ENCODE peak calls at places on chromosome 20, in seven cellular contexts. Z, U, N, X, P, J and E are unnamed samples.

GRCh38 chr20:40754372-40754943 is 65.4 kb upstream of the MAFB start:
- DNase-seq in Z (no peak), U (no peak), N (no peak), X (no peak), P (no peak), J (no peak), E (no peak)

GRCh38 chr20:37190354-37190753 is 11.0 kb upstream of the MROH8 start:
- DNase-seq in Z (no peak), U (no peak), N (no peak), X (no peak), P (no peak), J (no peak), E (no peak)

GRCh38 chr20:48975955-48976354 is 54.4 kb downstream of the ARFGEF2 start:
- DNase-seq in Z (no peak), U (no peak), N (no peak), X (no peak), P (no peak), J (no peak), E (no peak)

GRCh38 chr20:2133318-2134183 is 31.9 kb downstream of the STK35 start:
- DNase-seq in Z (no peak), U (no peak), N (peak), X (no peak), P (no peak), J (no peak), E (peak)

GRCh38 chr20:48051810-48052491 is 266.7 kb upstream of the SULF2 start:
- DNase-seq in Z (no peak), U (no peak), N (peak), X (no peak), P (peak), J (no peak), E (peak)

GRCh38 chr20:63707558-63708300 is at the start of the genes ARFRP1 and ZGPAT:
- DNase-seq in Z (no peak), U (peak), N (no peak), X (peak), P (peak), J (no peak), E (peak)

GRCh38 chr20:32970115-32970972 is 33.9 kb downstream of the SUN5 start:
- DNase-seq in Z (no peak), U (no peak), N (no peak), X (no peak), P (no peak), J (no peak), E (no peak)

GRCh38 chr20:33868042-33868441 is 56.9 kb downstream of the CHMP4B start:
- DNase-seq in Z (no peak), U (no peak), N (no peak), X (no peak), P (no peak), J (no peak), E (no peak)

GRCh38 chr20:19094959-19095541 is 117.4 kb upstream of the SLC24A3 start:
- DNase-seq in Z (no peak), U (no peak), N (no peak), X (no peak), P (no peak), J (no peak), E (no peak)

GRCh38 chr20:37309941-37310590 is 20.6 kb downstream of the MANBAL start:
- DNase-seq in Z (no peak), U (no peak), N (no peak), X (no peak), P (no peak), J (no peak), E (no peak)

GRCh38 chr20:50393990-50394561 is 116.1 kb upstream of the PTPN1 start:
- DNase-seq in Z (no peak), U (no peak), N (no peak), X (no peak), P (no peak), J (no peak), E (no peak)

GRCh38 chr20:36784900-36785299 is 11.3 kb upstream of the DSN1 start:
- DNase-seq in Z (no peak), U (no peak), N (no peak), X (no peak), P (no peak), J (no peak), E (no peak)

GRCh38 chr20:7744411-7744810 is 195.8 kb downstream of the HAO1 start:
- DNase-seq in Z (peak), U (no peak), N (peak), X (no peak), P (no peak), J (peak), E (peak)

GRCh38 chr20:3172933-3173581 is at the start of gene LZTS3:
- DNase-seq in Z (no peak), U (no peak), N (no peak), X (no peak), P (peak), J (no peak), E (peak)

GRCh38 chr20:5731753-5732366 is 18.3 kb upstream of the SHLD1 start:
- DNase-seq in Z (no peak), U (no peak), N (no peak), X (no peak), P (no peak), J (no peak), E (no peak)

GRCh38 chr20:37853823-37854375 is 49.0 kb upstream of the VSTM2L start:
- DNase-seq in Z (no peak), U (no peak), N (no peak), X (no peak), P (no peak), J (no peak), E (no peak)

GRCh38 chr20:60497298-60497697 is 539.1 kb downstream of the CDH26 start:
- DNase-seq in Z (no peak), U (no peak), N (no peak), X (no peak), P (no peak), J (no peak), E (no peak)

GRCh38 chr20:32034581-32035397 is 17.3 kb upstream of the HCK start:
- DNase-seq in Z (no peak), U (no peak), N (no peak), X (no peak), P (no peak), J (no peak), E (no peak)

GRCh38 chr20:62910217-62910766 is 16.0 kb downstream of the DIDO1 start:
- DNase-seq in Z (no peak), U (no peak), N (no peak), X (no peak), P (no peak), J (no peak), E (no peak)

GRCh38 chr20:37538003-37538402 is 10.3 kb upstream of the BLCAP start:
- DNase-seq in Z (no peak), U (no peak), N (no peak), X (no peak), P (no peak), J (no peak), E (peak)

GRCh38 chr20:46056027-46056833 is 27.2 kb downstream of the SLC12A5 start:
- DNase-seq in Z (no peak), U (no peak), N (no peak), X (no peak), P (no peak), J (no peak), E (no peak)

GRCh38 chr20:21183722-21184121 is 57.8 kb downstream of the KIZ start:
- DNase-seq in Z (no peak), U (no peak), N (no peak), X (no peak), P (no peak), J (no peak), E (peak)

GRCh38 chr20:25040438-25040831 is 17.5 kb downstream of the ACSS1 start:
- DNase-seq in Z (no peak), U (no peak), N (no peak), X (no peak), P (no peak), J (peak), E (no peak)

GRCh38 chr20:25207149-25207959 is 11.8 kb downstream of the ENTPD6 start:
- DNase-seq in Z (no peak), U (no peak), N (no peak), X (no peak), P (no peak), J (no peak), E (no peak)

GRCh38 chr20:57469418-57470211 is 55.3 kb downstream of the CTCFL start:
- DNase-seq in Z (no peak), U (no peak), N (no peak), X (no peak), P (no peak), J (no peak), E (no peak)

GRCh38 chr20:25145131-25145530 is 50.4 kb upstream of the ENTPD6 start:
- DNase-seq in Z (no peak), U (no peak), N (no peak), X (no peak), P (no peak), J (no peak), E (no peak)

GRCh38 chr20:38892091-38892981 is 33.9 kb upstream of the FAM83D start:
- DNase-seq in Z (no peak), U (no peak), N (no peak), X (no peak), P (no peak), J (no peak), E (no peak)

GRCh38 chr20:7193681-7194080 is 426.2 kb downstream of the BMP2 start:
- DNase-seq in Z (no peak), U (no peak), N (no peak), X (no peak), P (no peak), J (no peak), E (no peak)

GRCh38 chr20:60921021-60921622 is 330.9 kb upstream of the CDH4 start:
- DNase-seq in Z (no peak), U (no peak), N (no peak), X (no peak), P (no peak), J (no peak), E (no peak)

GRCh38 chr20:2151805-2152727 is 50.4 kb downstream of the STK35 start:
- DNase-seq in Z (no peak), U (no peak), N (peak), X (no peak), P (no peak), J (no peak), E (peak)

GRCh38 chr20:64102647-64103354 is 4.6 kb downstream of the NPBWR2 start:
- DNase-seq in Z (no peak), U (no peak), N (no peak), X (no peak), P (peak), J (no peak), E (no peak)

GRCh38 chr20:23407770-23408467 is 13.4 kb downstream of the NAPB start:
- DNase-seq in Z (no peak), U (no peak), N (no peak), X (no peak), P (no peak), J (no peak), E (no peak)

GRCh38 chr20:37239026-37239451 is 22.6 kb downstream of the GHRH start:
- DNase-seq in Z (no peak), U (no peak), N (no peak), X (no peak), P (peak), J (no peak), E (no peak)

GRCh38 chr20:9087531-9088217 is 18.8 kb downstream of the PLCB4 start:
- DNase-seq in Z (no peak), U (no peak), N (no peak), X (no peak), P (peak), J (no peak), E (no peak)